ENCODE peak calls at places on chromosome 22, in four cellular contexts. One of them, this sample, is unnamed.

GRCh38 chr22:41401781-41402648 is 20.3 kb downstream of the TEF start:
- DNase-seq in tibial nerve: no peak
- DNase-seq in mesendoderm: no peak
- DNase-seq in heart right ventricle: peak
- DNase-seq in this sample: peak

GRCh38 chr22:26377170-26377825 is 51.8 kb upstream of the ASPHD2 start:
- DNase-seq in tibial nerve: no peak
- DNase-seq in mesendoderm: peak
- DNase-seq in heart right ventricle: no peak
- DNase-seq in this sample: no peak

GRCh38 chr22:33921576-33922181 is 1.4 kb upstream of the LARGE1 start:
- DNase-seq in tibial nerve: peak
- DNase-seq in mesendoderm: peak
- DNase-seq in heart right ventricle: peak
- DNase-seq in this sample: no peak

GRCh38 chr22:27531782-27532530 is 269.6 kb downstream of the MN1 start:
- DNase-seq in tibial nerve: no peak
- DNase-seq in mesendoderm: peak
- DNase-seq in heart right ventricle: no peak
- DNase-seq in this sample: no peak

GRCh38 chr22:48700180-48700565 is 1127.5 kb downstream of the BRD1 start:
- DNase-seq in tibial nerve: no peak
- DNase-seq in mesendoderm: no peak
- DNase-seq in heart right ventricle: no peak
- DNase-seq in this sample: no peak

GRCh38 chr22:35642305-35642741 is 5.9 kb upstream of the APOL6 start:
- DNase-seq in tibial nerve: no peak
- DNase-seq in mesendoderm: no peak
- DNase-seq in heart right ventricle: no peak
- DNase-seq in this sample: no peak

GRCh38 chr22:27542602-27543001 is 259.0 kb downstream of the MN1 start:
- DNase-seq in tibial nerve: no peak
- DNase-seq in mesendoderm: no peak
- DNase-seq in heart right ventricle: no peak
- DNase-seq in this sample: no peak

GRCh38 chr22:38718414-38718813 is 12.7 kb downstream of the GTPBP1 start:
- DNase-seq in tibial nerve: no peak
- DNase-seq in mesendoderm: peak
- DNase-seq in heart right ventricle: no peak
- DNase-seq in this sample: no peak

GRCh38 chr22:17237031-17237668 is 17.9 kb upstream of the ADA2 start:
- DNase-seq in tibial nerve: no peak
- DNase-seq in mesendoderm: no peak
- DNase-seq in heart right ventricle: no peak
- DNase-seq in this sample: no peak

GRCh38 chr22:17235861-17236260 is 16.6 kb upstream of the ADA2 start:
- DNase-seq in tibial nerve: no peak
- DNase-seq in mesendoderm: no peak
- DNase-seq in heart right ventricle: no peak
- DNase-seq in this sample: no peak

GRCh38 chr22:17234144-17234623 is 14.9 kb upstream of the ADA2 start:
- DNase-seq in tibial nerve: no peak
- DNase-seq in mesendoderm: peak
- DNase-seq in heart right ventricle: no peak
- DNase-seq in this sample: no peak

GRCh38 chr22:17233348-17234043 is 14.3 kb upstream of the ADA2 start:
- DNase-seq in tibial nerve: no peak
- DNase-seq in mesendoderm: no peak
- DNase-seq in heart right ventricle: no peak
- DNase-seq in this sample: no peak

GRCh38 chr22:17235149-17235655 is 16.0 kb upstream of the ADA2 start:
- DNase-seq in tibial nerve: no peak
- DNase-seq in mesendoderm: peak
- DNase-seq in heart right ventricle: no peak
- DNase-seq in this sample: no peak
- H3K27ac ChIP-seq in tibial nerve: no peak
- H3K27ac ChIP-seq in mesendoderm: no peak
- H3K27ac ChIP-seq in heart right ventricle: no peak
- H3K27ac ChIP-seq in this sample: no peak

GRCh38 chr22:23090079-23090835 is 19.9 kb downstream of the GNAZ start:
- DNase-seq in tibial nerve: no peak
- DNase-seq in mesendoderm: no peak
- DNase-seq in heart right ventricle: no peak
- DNase-seq in this sample: no peak
- H3K27ac ChIP-seq in tibial nerve: no peak
- H3K27ac ChIP-seq in mesendoderm: no peak
- H3K27ac ChIP-seq in heart right ventricle: no peak
- H3K27ac ChIP-seq in this sample: no peak

DNA sequence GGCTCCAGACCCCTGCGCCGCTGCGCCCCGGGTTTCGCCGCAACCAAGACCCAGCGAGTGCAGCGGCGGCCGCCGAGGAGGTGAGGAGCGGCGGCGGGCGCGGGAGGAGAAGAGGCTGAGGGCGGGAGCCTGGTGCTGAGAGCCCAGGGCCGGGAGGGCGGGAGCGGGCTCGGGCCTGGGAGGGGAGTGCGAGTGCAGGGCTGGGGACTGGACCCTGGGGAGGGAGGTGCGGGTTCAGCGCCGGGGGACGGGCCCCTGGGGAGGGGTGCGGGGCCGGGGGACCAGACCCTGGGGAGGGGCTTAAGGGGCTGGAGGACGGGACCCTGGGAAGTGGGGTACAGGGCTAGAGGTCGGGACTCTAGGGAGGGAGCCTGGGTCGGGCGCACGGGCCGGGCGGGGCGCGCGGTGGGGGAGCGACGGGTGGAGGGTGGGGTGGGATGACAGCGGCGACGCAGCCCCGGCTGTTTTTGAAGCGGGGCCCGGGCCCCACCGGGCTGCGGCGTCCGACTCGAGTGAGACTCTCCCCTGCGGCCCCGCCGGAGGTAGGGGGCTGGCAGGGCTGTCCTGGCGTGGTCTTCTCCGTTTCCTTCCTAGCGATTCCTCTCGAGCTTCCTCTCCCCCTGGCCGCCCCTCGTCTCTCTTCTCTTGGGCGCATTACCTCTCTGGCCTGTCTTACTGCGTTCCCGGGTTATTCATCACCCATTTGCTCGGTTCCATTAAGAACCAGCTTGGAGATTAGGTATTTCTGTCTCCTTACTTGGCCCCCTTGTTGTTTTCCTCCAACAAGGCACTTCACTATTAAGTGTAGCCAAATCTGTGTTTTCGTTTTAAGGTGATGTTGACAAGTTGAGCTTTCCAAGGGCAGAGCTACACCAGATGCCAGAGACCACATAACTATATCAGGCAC is 745 bp downstream of the NUP50 start:
- DNase-seq in tibial nerve: no peak
- DNase-seq in mesendoderm: peak
- DNase-seq in heart right ventricle: peak
- DNase-seq in this sample: no peak
- H3K27ac ChIP-seq in tibial nerve: peak
- H3K27ac ChIP-seq in mesendoderm: peak
- H3K27ac ChIP-seq in heart right ventricle: peak
- H3K27ac ChIP-seq in this sample: peak

GRCh38 chr22:31211504-31211861 is 615 bp upstream of the LIMK2 start:
- DNase-seq in tibial nerve: no peak
- DNase-seq in mesendoderm: no peak
- DNase-seq in heart right ventricle: no peak
- DNase-seq in this sample: no peak
- H3K27ac ChIP-seq in tibial nerve: peak
- H3K27ac ChIP-seq in mesendoderm: no peak
- H3K27ac ChIP-seq in heart right ventricle: peak
- H3K27ac ChIP-seq in this sample: peak

GRCh38 chr22:46007003-46007847 is 30.3 kb upstream of the WNT7B start:
- DNase-seq in tibial nerve: no peak
- DNase-seq in mesendoderm: no peak
- DNase-seq in heart right ventricle: peak
- DNase-seq in this sample: peak
- H3K27ac ChIP-seq in tibial nerve: peak
- H3K27ac ChIP-seq in mesendoderm: no peak
- H3K27ac ChIP-seq in heart right ventricle: peak
- H3K27ac ChIP-seq in this sample: peak

GRCh38 chr22:45682069-45682468 is 10.4 kb downstream of the ATXN10 start:
- DNase-seq in tibial nerve: no peak
- DNase-seq in mesendoderm: no peak
- DNase-seq in heart right ventricle: no peak
- DNase-seq in this sample: no peak
- H3K27ac ChIP-seq in tibial nerve: no peak
- H3K27ac ChIP-seq in mesendoderm: no peak
- H3K27ac ChIP-seq in heart right ventricle: no peak
- H3K27ac ChIP-seq in this sample: no peak

This sample was measured in epithelial cell of prostate.